ENCODE peak calls at places on chromosomes 6 and 20, in eight cellular contexts. N is NCI-H2171, Y is HS-5, P is HepG2, J is T-cell, T is astrocyte, Q is nucleus accumbens, D is Daoy. E is an unnamed sample.

GRCh38 chr20:44738779-44739477 is 6.7 kb upstream of the KCNK15 start:
- DNase-seq in N (peak), Y (no peak), P (peak), J (peak), T (peak), Q (peak), D (peak), E (no peak)

GRCh38 chr6:138485586-138486248 is 13.6 kb downstream of the NHSL1 start:
- DNase-seq in N (no peak), Y (no peak), P (no peak), J (no peak), T (no peak), Q (no peak), D (no peak), E (no peak)

GRCh38 chr6:160036790-160037206 is 67.9 kb downstream of the IGF2R start:
- DNase-seq in N (no peak), Y (peak), P (no peak), J (no peak), T (peak), Q (no peak), D (peak), E (no peak)

GRCh38 chr20:47493954-47494293 is 7.8 kb upstream of the NCOA3 start:
- DNase-seq in N (no peak), Y (no peak), P (no peak), J (no peak), T (no peak), Q (no peak), D (no peak), E (no peak)

GRCh38 chr6:16972535-16972934 is 129.3 kb upstream of the STMND1 start:
- DNase-seq in N (no peak), Y (no peak), P (no peak), J (no peak), T (no peak), Q (no peak), D (no peak), E (no peak)

GRCh38 chr6:7292856-7293255 is 20.1 kb downstream of the SSR1 start:
- DNase-seq in N (no peak), Y (no peak), P (no peak), J (no peak), T (no peak), Q (no peak), D (no peak), E (no peak)

GRCh38 chr6:168042426-168043192 is 36.4 kb downstream of the FRMD1 start:
- DNase-seq in N (no peak), Y (no peak), P (no peak), J (no peak), T (no peak), Q (no peak), D (no peak), E (peak)

GRCh38 chr20:62704341-62704948 is 4.2 kb upstream of the NTSR1 start:
- DNase-seq in N (peak), Y (peak), P (peak), J (no peak), T (peak), Q (no peak), D (peak), E (peak)

GRCh38 chr20:56005389-56005715 is at the start of gene CBLN4:
- DNase-seq in N (no peak), Y (no peak), P (no peak), J (no peak), T (no peak), Q (no peak), D (no peak), E (no peak)

GRCh38 chr6:22306741-22307466 is 10.1 kb upstream of the PRL start:
- DNase-seq in N (peak), Y (no peak), P (no peak), J (no peak), T (no peak), Q (no peak), D (no peak), E (no peak)

GRCh38 chr20:31934491-31934890 is 17.4 kb downstream of the PDRG1 start:
- DNase-seq in N (no peak), Y (no peak), P (no peak), J (no peak), T (no peak), Q (no peak), D (no peak), E (no peak)

GRCh38 chr6:127776320-127776719 is 124.5 kb downstream of the THEMIS start:
- DNase-seq in N (no peak), Y (no peak), P (no peak), J (no peak), T (no peak), Q (no peak), D (no peak), E (no peak)

GRCh38 chr6:70860044-70860443 is 96.8 kb downstream of the B3GAT2 start:
- DNase-seq in N (no peak), Y (no peak), P (no peak), J (no peak), T (peak), Q (no peak), D (no peak), E (no peak)

GRCh38 chr6:26157150-26157837 is 70.1 kb downstream of the HFE start:
- DNase-seq in N (peak), Y (peak), P (no peak), J (peak), T (no peak), Q (no peak), D (peak), E (peak)

GRCh38 chr6:137677714-137678113 is 183.5 kb upstream of the OLIG3 start:
- DNase-seq in N (no peak), Y (no peak), P (no peak), J (no peak), T (no peak), Q (no peak), D (no peak), E (no peak)

GRCh38 chr20:63940472-63941266 is 15.5 kb downstream of the UCKL1 start:
- DNase-seq in N (no peak), Y (no peak), P (no peak), J (no peak), T (no peak), Q (no peak), D (no peak), E (peak)

GRCh38 chr20:64222851-64223525 is 32.6 kb upstream of the PCMTD2 start:
- DNase-seq in N (no peak), Y (no peak), P (no peak), J (no peak), T (peak), Q (no peak), D (no peak), E (no peak)

GRCh38 chr6:144150673-144151009 is 324 bp downstream of the STX11 start:
- DNase-seq in N (no peak), Y (no peak), P (no peak), J (peak), T (no peak), Q (no peak), D (peak), E (no peak)

GRCh38 chr20:17533396-17533795 is 2.2 kb upstream of the BFSP1 start:
- DNase-seq in N (no peak), Y (no peak), P (peak), J (no peak), T (peak), Q (no peak), D (peak), E (no peak)

GRCh38 chr20:19806806-19807691 is 49.0 kb downstream of the RIN2 start:
- DNase-seq in N (peak), Y (no peak), P (no peak), J (no peak), T (peak), Q (no peak), D (peak), E (no peak)

GRCh38 chr6:36788768-36789167 is 50.5 kb downstream of the CPNE5 start:
- DNase-seq in N (no peak), Y (no peak), P (peak), J (no peak), T (peak), Q (no peak), D (peak), E (no peak)

GRCh38 chr20:8050117-8050837 is 30.7 kb upstream of the TMX4 start:
- DNase-seq in N (no peak), Y (no peak), P (no peak), J (no peak), T (no peak), Q (no peak), D (no peak), E (no peak)

GRCh38 chr6:89582669-89583325 is 55.8 kb downstream of the LYRM2 start:
- DNase-seq in N (no peak), Y (no peak), P (no peak), J (no peak), T (no peak), Q (no peak), D (peak), E (no peak)

GRCh38 chr6:97312241-97312640 is 29.2 kb upstream of the MMS22L start:
- DNase-seq in N (no peak), Y (no peak), P (no peak), J (no peak), T (peak), Q (no peak), D (no peak), E (no peak)

GRCh38 chr6:26307830-26308229 is 57.2 kb upstream of the BTN3A2 start:
- DNase-seq in N (no peak), Y (no peak), P (no peak), J (no peak), T (no peak), Q (no peak), D (no peak), E (no peak)

GRCh38 chr20:10581823-10582222 is 92.0 kb downstream of the JAG1 start:
- DNase-seq in N (no peak), Y (peak), P (peak), J (no peak), T (no peak), Q (no peak), D (peak), E (no peak)